ENCODE peak calls at places on chromosomes 7 and 10, in four cellular contexts. D is HepG2, I is GM12878, N is K562. R is an unnamed sample.

GRCh38 chr7:141785711-141786552 is 4.1 kb upstream of the TAS2R5 start:
- DNase-seq in N (peak; percentile 41), D (peak; percentile 42), I (peak; percentile 8), R (peak; percentile 36)

GRCh38 chr10:93758911-93759410 is 1.2 kb downstream of the LGI1 start:
- DNase-seq in N (no peak), I (no peak), D (no peak), R (no peak)

GRCh38 chr7:75033064-75033463 is 40.5 kb downstream of the RCC1L start:
- DNase-seq in I (no peak), D (peak; percentile 18), N (peak; percentile 66), R (no peak)

GRCh38 chr7:87445897-87446296 is 29.6 kb downstream of the ABCB4 start:
- DNase-seq in N (no peak), D (no peak), I (peak; percentile 74), R (no peak)

GRCh38 chr10:77498829-77499228 is 138.8 kb downstream of the KCNMA1 start:
- DNase-seq in I (no peak), N (no peak), D (no peak), R (no peak)

GRCh38 chr7:46157414-46157813 is 236.3 kb upstream of the IGFBP3 start:
- DNase-seq in I (no peak), N (no peak), D (no peak), R (no peak)

GRCh38 chr7:94923412-94923811 is 16.0 kb downstream of the PPP1R9A start:
- DNase-seq in D (no peak), N (no peak), I (no peak), R (no peak)

GRCh38 chr7:74372060-74372408 is 81.7 kb upstream of the GTF2IRD1 start:
- DNase-seq in N (no peak), I (no peak), D (no peak), R (no peak)

GRCh38 chr10:15744217-15744865 is 24.6 kb upstream of the ITGA8 start:
- DNase-seq in D (peak; percentile 64), N (peak; percentile 62), I (no peak), R (peak; percentile 66)

GRCh38 chr7:75611557-75612178 is 119.5 kb downstream of the SPDYE5 start:
- DNase-seq in I (no peak), D (peak; percentile 86), N (no peak), R (no peak)

GRCh38 chr7:44799939-44800338 is 3.5 kb downstream of the PPIA start:
- DNase-seq in D (no peak), N (no peak), I (no peak), R (no peak)

GRCh38 chr7:44796504-44797328 is at the start of gene PPIA:
- DNase-seq in N (peak; percentile 99), D (peak; percentile 95), I (peak; percentile 87), R (peak; percentile 97)

GRCh38 chr7:44797329-44798258 is 1.1 kb downstream of the PPIA start:
- DNase-seq in N (peak; percentile 65), D (peak; percentile 79), I (no peak), R (peak; percentile 64)

GRCh38 chr7:44796034-44796503 is 412 bp upstream of the PPIA start:
- DNase-seq in D (peak; percentile 53), I (no peak), N (no peak), R (peak; percentile 16)

GRCh38 chr7:44798649-44799275 is 2.3 kb downstream of the PPIA start:
- DNase-seq in I (no peak), D (no peak), N (no peak), R (no peak)
- TF ChIP-seq REST in I (no peak), D (no peak), N (no peak), R (no peak)

DNA sequence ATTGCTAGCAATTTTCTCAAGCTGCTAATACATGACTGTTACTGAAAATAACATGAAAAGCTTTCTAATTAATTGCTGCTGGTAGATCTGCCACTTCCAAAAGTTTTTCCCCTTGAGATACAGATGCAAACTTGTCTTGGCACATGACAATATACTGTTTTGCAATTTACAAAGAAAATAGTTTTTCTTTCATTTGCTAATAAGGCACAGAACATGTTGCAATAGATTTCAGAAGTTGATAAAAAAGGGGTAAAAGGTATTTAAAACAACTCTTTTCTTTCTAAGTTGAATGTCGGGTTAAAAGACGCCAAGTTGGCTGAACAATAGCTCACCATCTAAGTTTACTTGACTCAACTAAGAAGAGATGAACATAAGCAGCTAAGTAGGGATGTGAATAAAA is 14.3 kb upstream of the THSD7A start:
- DNase-seq in D (no peak), N (no peak), I (no peak), R (no peak)
- TF ChIP-seq ZNF274 in D (no peak), N (no peak), I (no peak), R (no peak)

GRCh38 chr7:8629504-8629903 is 196.1 kb downstream of the NXPH1 start:
- DNase-seq in N (no peak), I (no peak), D (no peak), R (no peak)
- TF ChIP-seq REST in N (no peak), I (peak; percentile 54), D (no peak), R (peak; percentile 31)

GRCh38 chr7:39589323-39590111 is 23.3 kb downstream of the YAE1 start:
- DNase-seq in I (peak; percentile 45), N (peak; percentile 56), D (no peak), R (peak; percentile 79)
- TF ChIP-seq ZNF274 in I (no peak), N (no peak), D (no peak), R (no peak)

GRCh38 chr10:97318772-97319651 is at the start of gene FRAT1:
- DNase-seq in I (peak; percentile 43), D (peak; percentile 74), N (peak; percentile 70), R (peak; percentile 84)
- TF ChIP-seq REST in I (no peak), D (no peak), N (no peak), R (no peak)

R was measured in HCT116.